ENCODE peak calls at places on chromosomes 3 and 15, in four cellular contexts. F is epithelial cell of esophagus, E is left ventricle myocardium inferior, P is WTC11. M is an unnamed sample.

GRCh38 chr15:25249236-25250010 is 189.4 kb downstream of the UBE3A start:
- DNase-seq in E (no peak), F (no peak), P (peak; percentile 0), M (no peak)

GRCh38 chr3:19013879-19014278 is 134.4 kb upstream of the KCNH8 start:
- DNase-seq in F (peak; percentile 2), P (peak; percentile 13), E (no peak), M (peak; percentile 40)

GRCh38 chr15:69164807-69165636 is 4.6 kb downstream of the GLCE start:
- DNase-seq in F (peak; percentile 49), E (no peak), P (no peak), M (peak; percentile 67)

GRCh38 chr3:69665026-69665739 is 74.1 kb upstream of the MITF start:
- DNase-seq in E (no peak), P (no peak), F (peak; percentile 79), M (peak; percentile 83)

GRCh38 chr3:175735866-175736265 is 876.7 kb downstream of the NAALADL2 start:
- DNase-seq in P (no peak), E (no peak), F (no peak), M (no peak)

GRCh38 chr3:124078978-124079911 is 87.3 kb upstream of the ROPN1 start:
- DNase-seq in E (no peak), F (peak; percentile 50), P (no peak), M (peak; percentile 44)

GRCh38 chr15:78715439-78715838 is 74.4 kb upstream of the CHRNB4 start:
- DNase-seq in F (peak; percentile 93), E (no peak), P (no peak), M (peak; percentile 89)

GRCh38 chr3:182414586-182414985 is 378.7 kb upstream of the ATP11B start:
- DNase-seq in E (no peak), P (no peak), F (no peak), M (no peak)

GRCh38 chr15:40291088-40291574 is 8.3 kb upstream of the ANKRD63 start:
- DNase-seq in P (peak; percentile 69), F (peak; percentile 73), E (no peak), M (peak; percentile 43)

GRCh38 chr3:170523248-170523647 is 62.6 kb downstream of the SLC7A14 start:
- DNase-seq in E (no peak), P (no peak), F (peak; percentile 62), M (peak; percentile 70)

GRCh38 chr3:144275005-144275404 is 303.4 kb downstream of the DIPK2A start:
- DNase-seq in E (no peak), P (no peak), F (no peak), M (no peak)

GRCh38 chr15:98883504-98883903 is 124.1 kb downstream of the PGPEP1L start:
- DNase-seq in P (no peak), F (no peak), E (no peak), M (no peak)

GRCh38 chr3:22451501-22451900 is 700.5 kb upstream of the ZNF385D start:
- DNase-seq in F (no peak), P (no peak), E (no peak), M (no peak)

GRCh38 chr15:44738340-44738984 is 2.1 kb downstream of the TRIM69 start:
- DNase-seq in P (no peak), F (peak; percentile 58), E (no peak), M (peak; percentile 60)

GRCh38 chr15:58264068-58264971 is 126.1 kb downstream of the AQP9 start:
- DNase-seq in F (no peak), P (no peak), E (no peak), M (no peak)

GRCh38 chr3:132843851-132844565 is 121.8 kb upstream of the NPHP3 start:
- DNase-seq in P (no peak), F (no peak), E (no peak), M (no peak)

GRCh38 chr15:63918317-63918672 is 84.5 kb upstream of the HERC1 start:
- DNase-seq in E (no peak), F (peak; percentile 74), P (no peak), M (peak; percentile 48)

GRCh38 chr3:44323341-44323955 is 15.1 kb upstream of the TCAIM start:
- DNase-seq in E (peak; percentile 41), P (peak; percentile 57), F (peak; percentile 73), M (peak; percentile 52)

GRCh38 chr3:153734777-153735551 is 386.2 kb upstream of the ARHGEF26 start:
- DNase-seq in E (no peak), P (no peak), F (peak; percentile 83), M (peak; percentile 86)

GRCh38 chr3:196489747-196490146 is 13.8 kb downstream of the RNF168 start:
- DNase-seq in P (no peak), E (no peak), F (no peak), M (no peak)

GRCh38 chr3:71255498-71255897 is 328.0 kb downstream of the FOXP1 start:
- DNase-seq in E (no peak), P (no peak), F (no peak), M (no peak)

GRCh38 chr3:100089802-100090668 is 24.3 kb downstream of the FILIP1L start:
- DNase-seq in P (peak; percentile 43), E (no peak), F (peak; percentile 61), M (peak; percentile 47)

GRCh38 chr3:112273536-112273935 is 20.5 kb downstream of the SLC9C1 start:
- DNase-seq in P (no peak), E (no peak), F (no peak), M (no peak)